ENCODE peak calls at places on chromosomes 4 and X, in five cellular contexts. O is Calu3, D is astrocyte of the cerebellum, U is GM23338, X is mucosa of descending colon. A is an unnamed sample.

GRCh38 chrX:150899191-150899757 is 806 bp upstream of the CD99L2 start:
- DNase-seq in O (peak), D (no peak), U (peak), X (peak), A (peak)

GRCh38 chrX:73922856-73923429 is 359.9 kb downstream of the CHIC1 start:
- DNase-seq in O (no peak), D (no peak), U (no peak), X (no peak), A (no peak)

GRCh38 chr4:159594576-159594975 is 491.7 kb downstream of the RAPGEF2 start:
- DNase-seq in O (no peak), D (no peak), U (peak), X (no peak), A (no peak)

GRCh38 chr4:40238700-40239548 is 42.1 kb downstream of the RHOH start:
- DNase-seq in O (no peak), D (no peak), U (peak), X (no peak), A (no peak)

GRCh38 chr4:27176400-27176799 is 315.8 kb downstream of the STIM2 start:
- DNase-seq in O (peak), D (peak), U (peak), X (peak), A (no peak)

GRCh38 chr4:174317531-174317930 is 33.8 kb downstream of the CEP44 start:
- DNase-seq in O (no peak), D (no peak), U (no peak), X (no peak), A (no peak)

GRCh38 chrX:34810364-34810763 is 132.2 kb upstream of the FAM47B start:
- DNase-seq in O (no peak), D (peak), U (no peak), X (no peak), A (no peak)

GRCh38 chrX:106728337-106728736 is 1.8 kb downstream of the RNF128 start:
- DNase-seq in O (no peak), D (no peak), U (no peak), X (no peak), A (no peak)

GRCh38 chr4:32485976-32486375 is 1765.8 kb downstream of the PCDH7 start:
- DNase-seq in O (no peak), D (no peak), U (no peak), X (no peak), A (no peak)

GRCh38 chrX:53186363-53186762 is 38.6 kb downstream of the KDM5C start:
- DNase-seq in O (peak), D (no peak), U (no peak), X (no peak), A (no peak)

GRCh38 chr4:137124278-137124932 is 407.9 kb downstream of the PCDH18 start:
- DNase-seq in O (no peak), D (peak), U (peak), X (no peak), A (no peak)

GRCh38 chrX:151789179-151789800 is 54.7 kb downstream of the CNGA2 start:
- DNase-seq in O (peak), D (peak), U (no peak), X (peak), A (peak)

GRCh38 chr4:143196323-143196722 is 11.6 kb downstream of the USP38 start:
- DNase-seq in O (no peak), D (no peak), U (no peak), X (no peak), A (no peak)

GRCh38 chr4:74433541-74434172 is 11.3 kb upstream of the AREG start:
- DNase-seq in O (no peak), D (no peak), U (no peak), X (no peak), A (no peak)

GRCh38 chr4:44583393-44583792 is 68.0 kb downstream of the YIPF7 start:
- DNase-seq in O (no peak), D (no peak), U (peak), X (no peak), A (no peak)

GRCh38 chr4:80790152-80790551 is 240.4 kb upstream of the BMP3 start:
- DNase-seq in O (no peak), D (no peak), U (no peak), X (no peak), A (no peak)

GRCh38 chrX:3244203-3244743 is 102.2 kb downstream of the MXRA5 start:
- DNase-seq in O (no peak), D (peak), U (no peak), X (no peak), A (no peak)

GRCh38 chrX:38342853-38343778 is 9.3 kb upstream of the OTC start:
- DNase-seq in O (no peak), D (no peak), U (no peak), X (no peak), A (no peak)

GRCh38 chr4:104577405-104577804 is 82.7 kb upstream of the CXXC4 start:
- DNase-seq in O (no peak), D (no peak), U (no peak), X (no peak), A (no peak)

GRCh38 chrX:12672362-12673106 is 118.7 kb upstream of the PRPS2 start:
- DNase-seq in O (no peak), D (no peak), U (no peak), X (no peak), A (no peak)

GRCh38 chr4:5890063-5890727 is 2.7 kb downstream of the CRMP1 start:
- DNase-seq in O (no peak), D (no peak), U (peak), X (no peak), A (no peak)

GRCh38 chr4:24770111-24770584 is 25.2 kb upstream of the SOD3 start:
- DNase-seq in O (peak), D (peak), U (no peak), X (no peak), A (no peak)

GRCh38 chrX:116317409-116317808 is 119.0 kb upstream of the SLC6A14 start:
- DNase-seq in O (peak), D (peak), U (peak), X (no peak), A (peak)

GRCh38 chr4:17577660-17578481 is 873 bp downstream of the LAP3 start:
- DNase-seq in O (peak), D (no peak), U (peak), X (peak), A (peak)

GRCh38 chr4:150540959-150541360 is 41.0 kb upstream of the MAB21L2 start:
- DNase-seq in O (no peak), D (no peak), U (peak), X (no peak), A (no peak)

GRCh38 chr4:105088110-105088879 is 58.4 kb upstream of the TET2 start:
- DNase-seq in O (no peak), D (peak), U (peak), X (no peak), A (no peak)

GRCh38 chrX:14963447-14964236 is 90.4 kb downstream of the MOSPD2 start:
- DNase-seq in O (no peak), D (no peak), U (no peak), X (no peak), A (no peak)

GRCh38 chrX:41240504-41240903 is 93.5 kb upstream of the DDX3X start:
- DNase-seq in O (no peak), D (no peak), U (no peak), X (no peak), A (no peak)

GRCh38 chr4:25839687-25840086 is 23.1 kb downstream of the SEL1L3 start:
- DNase-seq in O (no peak), D (no peak), U (no peak), X (no peak), A (no peak)

GRCh38 chr4:25844957-25845712 is 17.7 kb downstream of the SEL1L3 start:
- DNase-seq in O (no peak), D (no peak), U (no peak), X (no peak), A (no peak)

GRCh38 chr4:25845841-25846653 is 16.7 kb downstream of the SEL1L3 start:
- DNase-seq in O (no peak), D (no peak), U (peak), X (no peak), A (no peak)

GRCh38 chr4:25843340-25844097 is 19.3 kb downstream of the SEL1L3 start:
- DNase-seq in O (peak), D (no peak), U (no peak), X (peak), A (peak)

GRCh38 chr4:25842229-25842840 is 20.5 kb downstream of the SEL1L3 start:
- DNase-seq in O (no peak), D (no peak), U (peak), X (no peak), A (no peak)
- TF ChIP-seq CTCF in O (no peak), D (no peak), U (peak), X (no peak), A (no peak)

GRCh38 chr4:179872751-179873150 is 2370.5 kb upstream of the TENM3 start:
- DNase-seq in O (no peak), D (no peak), U (no peak), X (no peak), A (no peak)

GRCh38 chr4:179867300-179867878 is 2375.8 kb upstream of the TENM3 start:
- DNase-seq in O (peak), D (no peak), U (peak), X (peak), A (no peak)

DNA sequence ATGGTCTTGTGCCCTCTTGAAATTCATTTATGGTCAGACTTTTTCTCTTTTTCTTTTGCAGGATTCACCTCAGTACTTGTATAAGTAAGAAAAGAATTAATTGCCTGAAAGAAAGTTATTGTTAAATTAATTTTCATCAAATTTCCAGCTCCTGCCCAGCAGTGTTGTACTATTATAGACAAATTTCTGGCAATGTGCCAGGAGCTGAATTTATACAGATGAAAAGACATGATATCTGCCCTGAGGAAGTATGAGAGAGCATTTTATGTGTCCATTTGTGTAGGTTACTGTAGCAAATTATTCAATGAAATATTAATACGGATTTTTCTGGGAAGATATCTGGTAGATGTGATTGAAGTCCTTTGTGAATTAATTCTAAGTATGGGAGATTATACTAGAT is 2371.5 kb upstream of the TENM3 start:
- DNase-seq in O (no peak), D (no peak), U (no peak), X (no peak), A (no peak)
- TF ChIP-seq CTCF in O (no peak), D (no peak), U (no peak), X (no peak), A (no peak)

DNA sequence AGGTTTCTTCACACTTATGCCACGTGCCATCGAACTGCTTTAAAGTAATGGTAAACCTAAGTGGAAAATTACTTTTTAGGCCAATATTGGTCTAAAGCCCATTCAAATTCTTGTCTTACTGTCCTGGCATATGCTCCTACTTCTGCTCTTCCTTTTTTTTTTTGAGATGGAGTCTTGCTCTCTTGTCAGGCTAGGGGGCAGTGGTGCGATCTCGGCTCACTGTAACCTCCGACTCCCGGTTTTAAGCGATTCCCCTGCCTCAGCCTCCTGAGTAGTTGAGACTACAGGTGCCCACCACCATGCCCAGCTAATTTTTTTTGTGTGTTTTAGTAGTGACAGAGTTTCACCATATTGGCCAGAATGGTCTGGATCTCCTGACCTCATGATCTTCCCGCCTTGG is 129.0 kb upstream of the TECRL start:
- DNase-seq in O (no peak), D (no peak), U (peak), X (no peak), A (no peak)
- TF ChIP-seq CTCF in O (no peak), D (no peak), U (peak), X (no peak), A (peak)

DNA sequence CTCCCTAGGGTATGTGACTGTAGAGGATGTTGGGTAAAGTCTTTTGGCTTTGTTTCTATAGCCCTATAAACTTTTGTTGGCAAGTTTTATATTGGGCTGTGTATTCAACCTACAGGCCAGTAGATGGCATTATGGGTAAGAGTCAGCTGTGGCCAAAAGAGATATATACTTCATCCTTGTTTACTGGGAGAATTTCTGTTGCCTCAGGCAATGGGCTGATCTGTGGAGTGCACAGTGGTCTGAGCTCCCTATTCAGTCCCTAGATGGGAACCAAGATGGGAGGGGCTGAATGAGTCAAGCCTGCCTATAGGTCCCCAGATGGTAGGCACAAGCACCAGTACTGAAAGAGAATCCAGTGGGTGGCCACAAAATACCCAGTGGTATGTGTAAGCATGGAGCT is 580.6 kb downstream of the EPHA5 start:
- DNase-seq in O (no peak), D (no peak), U (no peak), X (no peak), A (no peak)
- TF ChIP-seq CTCF in O (no peak), D (peak), U (peak), X (no peak), A (peak)

GRCh38 chr4:116849620-116850019 is 235.8 kb downstream of the TRAM1L1 start:
- DNase-seq in O (no peak), D (no peak), U (peak), X (no peak), A (no peak)
- TF ChIP-seq CTCF in O (no peak), D (peak), U (peak), X (no peak), A (no peak)

DNA sequence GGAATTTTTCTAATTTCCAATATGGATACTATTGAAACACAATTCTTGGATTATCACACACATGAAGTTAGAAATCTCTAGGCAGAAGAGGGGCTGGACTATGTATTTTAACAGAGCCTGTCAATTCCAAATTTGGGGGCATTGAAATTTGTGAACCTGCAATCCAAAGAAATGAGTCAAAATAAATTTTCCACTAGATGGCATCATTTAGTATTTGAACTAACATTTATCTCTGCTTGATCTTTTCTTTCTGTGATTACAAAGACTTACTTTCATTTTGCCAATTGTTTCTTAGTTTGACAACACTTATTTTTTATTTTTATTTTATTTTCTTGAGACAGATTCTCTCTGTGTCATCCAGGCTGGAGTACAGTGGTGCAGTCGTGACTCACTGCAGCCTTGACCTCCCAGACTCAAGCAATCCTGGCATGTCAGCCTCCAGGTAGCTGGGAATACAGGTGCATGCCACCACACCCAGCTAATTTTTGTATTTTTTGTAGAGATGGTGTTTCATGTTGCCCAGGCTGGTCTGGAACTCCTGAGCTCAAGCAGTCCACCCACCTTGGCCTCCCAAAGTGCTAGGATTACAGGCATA is 2.7 kb upstream of the PYURF start:
- DNase-seq in O (peak), D (no peak), U (peak), X (no peak), A (no peak)
- TF ChIP-seq CTCF in O (no peak), D (no peak), U (peak), X (no peak), A (peak)

DNA sequence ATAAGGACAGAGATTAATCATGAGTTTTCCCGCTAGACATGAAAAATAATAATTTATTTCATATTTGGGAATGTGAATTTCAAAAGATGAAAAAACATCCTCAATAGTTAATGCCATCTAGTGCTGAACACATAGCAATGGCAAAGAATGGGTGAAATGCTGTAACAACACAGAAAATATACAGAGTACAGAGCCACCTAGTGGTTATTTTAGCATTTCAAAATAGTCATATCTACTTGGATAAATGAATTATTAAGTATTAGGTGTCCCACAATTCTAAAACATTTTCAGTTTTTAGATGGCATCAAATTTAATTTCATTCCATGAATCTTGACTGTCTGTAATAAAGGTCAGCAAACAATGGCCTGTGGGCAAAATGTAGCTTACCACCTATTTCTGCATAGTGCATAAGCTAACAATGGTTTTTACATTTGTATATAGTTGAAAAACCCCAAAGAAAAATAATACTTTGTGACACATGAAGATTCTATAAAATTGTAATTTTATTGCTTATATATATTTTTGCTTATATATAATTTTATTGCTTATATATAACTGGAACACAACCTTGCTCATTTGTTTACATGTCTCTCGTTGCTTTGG is 99.3 kb upstream of the FAM47C start:
- DNase-seq in O (no peak), D (peak), U (peak), X (no peak), A (no peak)
- TF ChIP-seq CTCF in O (peak), D (peak), U (peak), X (no peak), A (peak)

A was measured in left ventricle myocardium inferior.